ENCODE peak calls at places on chromosomes 7 and 10, in nine cellular contexts. O is IMR-90, U is mammary epithelial cell, T is K562, J is H1, V is PC-3, R is neural progenitor cell, P is endothelial cell of umbilical vein, S is GM23248. I is an unnamed sample.

GRCh38 chr7:151498495-151498894 is 21.2 kb downstream of the RHEB start:
- DNase-seq in P (no peak), T (no peak), R (no peak), S (no peak), J (no peak), O (no peak), U (no peak), V (no peak), I (no peak)

GRCh38 chr7:69962077-69962855 is 364.0 kb downstream of the AUTS2 start:
- DNase-seq in P (no peak), O (no peak), U (no peak), R (no peak), S (no peak), T (no peak), J (no peak), V (no peak), I (peak; percentile 16)

GRCh38 chr10:128863823-128864405 is 603.1 kb upstream of the MGMT start:
- DNase-seq in S (no peak), U (no peak), T (no peak), O (no peak), P (no peak), J (peak; percentile 10), V (no peak), R (no peak), I (no peak)

GRCh38 chr7:114468844-114469243 is 54.2 kb downstream of the FOXP2 start:
- DNase-seq in S (peak; percentile 31), V (no peak), R (no peak), J (no peak), P (no peak), U (no peak), T (no peak), O (no peak), I (no peak)

GRCh38 chr10:85646312-85646711 is 720.3 kb downstream of the GRID1 start:
- DNase-seq in O (no peak), R (no peak), T (no peak), P (peak; percentile 11), J (no peak), V (peak; percentile 20), S (no peak), U (peak; percentile 50), I (peak; percentile 44)

GRCh38 chr7:587769-588168 is 68.1 kb upstream of the PDGFA start:
- DNase-seq in R (no peak), V (no peak), U (no peak), P (no peak), O (peak; percentile 44), S (no peak), T (no peak), J (no peak), I (no peak)

GRCh38 chr10:107914450-107915276 is 750.2 kb upstream of the SORCS1 start:
- DNase-seq in R (peak; percentile 75), J (peak; percentile 67), P (no peak), T (no peak), U (peak; percentile 30), O (no peak), S (peak; percentile 70), V (no peak), I (no peak)

GRCh38 chr7:156036153-156036552 is 223.9 kb upstream of the SHH start:
- DNase-seq in V (peak; percentile 73), O (no peak), J (no peak), T (no peak), R (no peak), U (no peak), S (no peak), P (no peak), I (no peak)

GRCh38 chr7:101390901-101391301 is 28.2 kb downstream of the COL26A1 start:
- DNase-seq in O (no peak), R (peak; percentile 88), S (no peak), T (no peak), U (no peak), P (no peak), V (no peak), J (no peak), I (no peak)

GRCh38 chr7:100589341-100589935 is 3.3 kb downstream of the FBXO24 start:
- DNase-seq in S (no peak), V (no peak), T (no peak), U (no peak), P (no peak), J (no peak), R (peak; percentile 37), O (no peak), I (no peak)

GRCh38 chr7:21722371-21722770 is 179.5 kb downstream of the DNAH11 start:
- DNase-seq in R (no peak), J (no peak), P (no peak), V (no peak), T (peak; percentile 8), O (no peak), S (peak; percentile 1), U (no peak), I (no peak)

GRCh38 chr10:129951251-129951808 is 12.7 kb downstream of the EBF3 start:
- DNase-seq in J (no peak), V (no peak), U (no peak), O (no peak), S (no peak), P (no peak), R (no peak), T (no peak), I (no peak)

GRCh38 chr10:101675115-101675514 is 19.9 kb downstream of the FBXW4 start:
- DNase-seq in S (no peak), R (no peak), V (no peak), O (no peak), P (no peak), T (no peak), U (no peak), J (no peak), I (no peak)

GRCh38 chr7:106568680-106569499 is 92.1 kb downstream of the CCDC71L start:
- DNase-seq in V (peak; percentile 41), P (no peak), T (peak; percentile 95), J (no peak), R (no peak), S (peak; percentile 82), U (peak; percentile 85), O (peak; percentile 85), I (peak; percentile 52)

GRCh38 chr10:15898046-15898445 is 37.7 kb upstream of the MINDY3 start:
- DNase-seq in U (peak; percentile 19), T (peak; percentile 21), S (peak; percentile 65), R (no peak), J (no peak), P (peak; percentile 18), O (peak; percentile 8), V (peak; percentile 46), I (no peak)

GRCh38 chr10:106582291-106582690 is 582.2 kb downstream of the SORCS1 start:
- DNase-seq in S (peak; percentile 12), J (no peak), O (peak; percentile 34), U (peak; percentile 49), V (peak; percentile 55), T (no peak), R (no peak), P (no peak), I (peak; percentile 7)

GRCh38 chr7:129914536-129915272 is 38.1 kb downstream of the UBE2H start:
- DNase-seq in O (no peak), R (no peak), P (peak; percentile 27), U (no peak), T (no peak), J (peak; percentile 22), S (no peak), V (no peak), I (peak; percentile 20)

GRCh38 chr7:129908181-129908580 is 44.6 kb downstream of the UBE2H start:
- DNase-seq in R (no peak), J (no peak), U (peak; percentile 20), V (no peak), O (no peak), P (no peak), T (no peak), S (peak; percentile 60), I (peak; percentile 79)

GRCh38 chr7:129913428-129913827 is 39.3 kb downstream of the UBE2H start:
- DNase-seq in P (no peak), U (no peak), V (no peak), T (no peak), J (no peak), R (no peak), S (no peak), O (no peak), I (no peak)

GRCh38 chr7:129909669-129910068 is 43.1 kb downstream of the UBE2H start:
- DNase-seq in R (no peak), V (no peak), P (no peak), T (no peak), O (no peak), S (no peak), U (no peak), J (peak; percentile 7), I (no peak)

GRCh38 chr7:129911790-129912189 is 41.0 kb downstream of the UBE2H start:
- DNase-seq in V (peak; percentile 47), T (no peak), O (peak; percentile 34), S (peak; percentile 39), J (peak; percentile 8), R (no peak), U (no peak), P (no peak), I (no peak)
- H3K9ac ChIP-seq in V (no peak overlapping the region), T (no peak overlapping the region), O (no peak overlapping the region), S (no peak overlapping the region), J (no peak overlapping the region), R (no peak overlapping the region), U (no peak overlapping the region), P (no peak overlapping the region), I (no peak overlapping the region)

GRCh38 chr10:62025901-62026879 is 124.7 kb downstream of the ARID5B start:
- DNase-seq in R (no peak), T (no peak), J (no peak), O (peak; percentile 75), U (peak; percentile 82), P (no peak), S (peak; percentile 89), V (peak; percentile 99), I (peak; percentile 90)
- H3K9ac ChIP-seq in R (no peak overlapping the region), T (no peak overlapping the region), J (no peak overlapping the region), O (no peak overlapping the region), U (no peak overlapping the region), P (no peak overlapping the region), S (peak overlapping the region; percentile 15), V (peak overlapping the region; percentile 26), I (peak overlapping the region; percentile 13)

DNA sequence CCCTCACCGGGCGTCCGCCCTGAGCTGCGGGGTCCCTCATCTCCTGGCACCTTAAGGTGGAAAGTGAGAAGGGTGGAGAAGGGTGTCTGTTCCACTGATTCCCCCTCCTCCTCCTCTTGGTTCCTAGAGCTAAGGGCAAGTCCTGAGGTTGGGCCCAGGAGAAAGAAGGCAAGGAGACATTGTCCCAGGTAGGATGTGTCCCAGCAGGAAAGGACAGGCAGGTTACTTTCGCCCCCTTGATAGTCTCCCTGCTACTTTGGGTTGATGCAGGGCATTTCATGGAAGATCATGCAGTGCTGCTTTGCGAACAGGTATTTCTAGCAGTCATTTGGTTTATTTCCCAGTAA is 582 bp downstream of the STEAP2 start:
- DNase-seq in U (no peak), S (no peak), V (peak; percentile 6), O (no peak), J (no peak), T (no peak), P (no peak), R (no peak), I (no peak)
- H3K9ac ChIP-seq in U (peak overlapping the region; percentile 65), S (peak overlapping the region; percentile 87), V (peak overlapping the region; percentile 64), O (peak overlapping the region; percentile 45), J (peak overlapping the region; percentile 62), T (no peak overlapping the region), P (peak overlapping the region; percentile 19), R (peak overlapping the region; percentile 13), I (peak overlapping the region; percentile 65)

DNA sequence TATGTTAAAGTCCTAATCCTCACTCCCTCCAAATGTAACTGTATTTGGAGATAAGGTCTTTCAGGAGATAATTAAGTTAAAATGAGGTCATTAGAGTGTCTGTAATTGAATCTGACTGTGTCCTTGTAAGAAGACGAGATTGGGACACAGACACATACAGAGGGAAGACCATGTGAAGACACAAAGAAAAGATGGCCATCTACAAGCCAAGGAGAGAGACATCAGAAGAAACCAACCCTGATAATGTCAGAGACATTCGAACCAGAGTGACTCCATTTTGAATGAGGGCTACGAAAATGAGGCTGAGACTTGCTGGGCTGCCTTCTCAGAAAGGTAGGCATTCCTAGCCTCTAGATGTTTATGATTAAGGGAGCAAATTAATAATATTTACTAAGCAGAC is 542 bp upstream of the SAMD9L start:
- DNase-seq in J (no peak), R (no peak), P (peak; percentile 9), V (no peak), U (no peak), T (no peak), S (no peak), O (no peak), I (no peak)
- H3K9ac ChIP-seq in J (no peak overlapping the region), R (no peak overlapping the region), P (no peak overlapping the region), V (no peak overlapping the region), U (no peak overlapping the region), T (no peak overlapping the region), S (peak overlapping the region; percentile 75), O (no peak overlapping the region), I (no peak overlapping the region)

I was measured in astrocyte.